ENCODE peak calls at places on chromosomes 1 and 21, in five cellular contexts. X is lower lobe of right lung, L is psoas muscle, F is kidney, P is breast epithelium. Z is an unnamed sample.
A peak's percentile ranks its signal among the peaks of the same experiment; 100 is the strongest.

GRCh38 chr1:223803211-223803610 is 42.5 kb downstream of the TP53BP2 start:
- DNase-seq in X (no peak), P (no peak), F (no peak), L (no peak), Z (no peak)

GRCh38 chr1:13687361-13687760 is 12.6 kb upstream of the PRDM2 start:
- DNase-seq in X (no peak), F (no peak), L (no peak), P (no peak), Z (no peak)

GRCh38 chr1:115428676-115429075 is 90.6 kb upstream of the NGF start:
- DNase-seq in L (no peak), X (no peak), F (no peak), P (no peak), Z (no peak)

GRCh38 chr1:186976700-186977099 is 148.0 kb downstream of the PLA2G4A start:
- DNase-seq in P (no peak), X (no peak), L (no peak), F (no peak), Z (no peak)

GRCh38 chr1:22132517-22133235 is 10.2 kb downstream of the WNT4 start:
- DNase-seq in F (no peak), P (no peak), L (peak; percentile 86), X (no peak), Z (no peak)

GRCh38 chr1:32786856-32787255 is 30.3 kb downstream of the YARS1 start:
- DNase-seq in F (no peak), X (no peak), L (no peak), P (no peak), Z (no peak)

GRCh38 chr1:108208724-108209404 is 8.7 kb upstream of the SLC25A24 start:
- DNase-seq in F (peak; percentile 46), P (no peak), X (no peak), L (peak; percentile 17), Z (no peak)

GRCh38 chr1:219298581-219299148 is 125.0 kb downstream of the LYPLAL1 start:
- DNase-seq in P (no peak), F (no peak), X (no peak), L (no peak), Z (no peak)

GRCh38 chr21:37375866-37376574 is 9.4 kb downstream of the DYRK1A start:
- DNase-seq in X (no peak), L (no peak), F (no peak), P (no peak), Z (no peak)

GRCh38 chr1:119547805-119548204 is 40.8 kb downstream of the HSD3B1 start:
- DNase-seq in F (no peak), L (no peak), P (no peak), X (no peak), Z (no peak)

GRCh38 chr1:48019714-48020315 is 22.6 kb upstream of the TRABD2B start:
- DNase-seq in F (peak; percentile 75), L (peak; percentile 89), P (peak; percentile 63), X (peak; percentile 53), Z (no peak)

GRCh38 chr21:27366846-27367245 is 400.0 kb upstream of the ADAMTS5 start:
- DNase-seq in F (no peak), L (no peak), P (no peak), X (no peak), Z (no peak)

GRCh38 chr1:244757091-244757939 is 78.1 kb upstream of the COX20 start:
- DNase-seq in X (no peak), F (no peak), L (no peak), P (no peak), Z (no peak)

GRCh38 chr1:2447274-2448097 is 28.6 kb upstream of the PLCH2 start:
- DNase-seq in P (no peak), F (no peak), L (no peak), X (no peak), Z (no peak)
- H3K4me1 ChIP-seq in P (no peaks in the 10 kb centered on the region), F (no peaks in the 10 kb centered on the region), L (peaks cover 3% of the 10 kb centered on the region), X (no peaks in the 10 kb centered on the region), Z (no peaks in the 10 kb centered on the region)

GRCh38 chr21:18951291-18952038 is 547.9 kb upstream of the TMPRSS15 start:
- DNase-seq in L (no peak), F (no peak), P (no peak), X (no peak), Z (no peak)

GRCh38 chr21:18950045-18950740 is 546.6 kb upstream of the TMPRSS15 start:
- DNase-seq in L (no peak), X (no peak), P (no peak), F (no peak), Z (no peak)

GRCh38 chr21:18959817-18960216 is 556.2 kb upstream of the TMPRSS15 start:
- DNase-seq in L (no peak), F (no peak), P (no peak), X (no peak), Z (no peak)

DNA sequence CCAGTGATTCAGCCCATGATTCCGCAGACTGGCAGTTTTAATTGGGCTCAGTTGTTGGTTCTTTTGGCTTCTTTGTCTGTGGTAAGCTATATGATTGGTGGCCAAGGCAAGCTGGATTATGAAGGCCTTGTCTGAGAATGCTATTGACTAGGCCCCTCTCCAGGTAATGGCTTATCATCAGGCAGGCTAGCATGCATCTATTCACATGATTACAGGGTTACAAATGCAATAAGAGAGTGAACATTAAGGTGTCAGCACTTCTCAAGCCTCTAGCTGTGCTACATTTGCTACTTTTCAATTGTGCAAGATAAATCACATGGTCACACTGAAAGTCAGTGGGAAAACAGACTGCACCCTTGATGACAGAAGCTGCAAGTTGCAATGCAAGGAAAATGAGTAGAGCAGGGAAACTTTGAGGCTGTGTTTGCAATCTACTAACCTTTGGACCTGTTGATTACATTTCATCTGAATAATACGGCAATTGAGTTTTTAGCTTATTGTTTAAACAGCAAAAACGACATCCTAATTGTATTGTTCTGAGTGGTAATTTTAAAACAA is 550.9 kb upstream of the TMPRSS15 start:
- DNase-seq in P (no peak), L (no peak), F (no peak), X (no peak), Z (peak; percentile 16)
- TF ChIP-seq CTCF in P (no peak), L (no peak), F (no peak), X (no peak), Z (no peak)

DNA sequence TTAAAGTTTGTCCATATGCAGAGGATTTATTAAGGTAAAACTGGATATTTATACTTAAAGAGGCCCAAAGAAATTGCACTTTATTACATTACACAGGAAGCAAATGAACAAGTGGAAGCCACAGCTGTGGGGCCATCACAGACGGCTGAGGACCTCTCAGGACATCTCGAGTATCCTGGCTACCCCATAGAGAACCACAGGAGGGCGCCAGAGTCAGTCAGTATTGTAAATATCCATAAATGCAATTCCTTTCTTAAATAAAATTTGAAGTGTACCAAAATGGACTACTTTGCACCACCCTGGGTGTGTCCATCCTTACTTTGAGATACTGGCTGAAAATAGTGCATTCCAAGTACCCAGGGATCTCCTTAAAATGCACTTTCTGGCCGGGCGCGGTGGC is 257.2 kb downstream of the MRPL39 start:
- DNase-seq in F (no peak), L (no peak), P (no peak), X (no peak), Z (no peak)
- H3K9me3 ChIP-seq in F (peaks cover 2% of the 10 kb centered on the region), L (no peaks in the 10 kb centered on the region), P (no peaks in the 10 kb centered on the region), X (no peaks in the 10 kb centered on the region), Z (peaks cover 14% of the 10 kb centered on the region)

GRCh38 chr1:67746299-67746698 is 61.3 kb downstream of the GADD45A start:
- DNase-seq in F (no peak), X (no peak), P (no peak), L (no peak), Z (no peak)
- H3K4me1 ChIP-seq in F (peaks cover 25% of the 10 kb centered on the region), X (peaks cover 31% of the 10 kb centered on the region), P (peaks cover 30% of the 10 kb centered on the region), L (peaks cover 38% of the 10 kb centered on the region), Z (peaks cover 37% of the 10 kb centered on the region)

DNA sequence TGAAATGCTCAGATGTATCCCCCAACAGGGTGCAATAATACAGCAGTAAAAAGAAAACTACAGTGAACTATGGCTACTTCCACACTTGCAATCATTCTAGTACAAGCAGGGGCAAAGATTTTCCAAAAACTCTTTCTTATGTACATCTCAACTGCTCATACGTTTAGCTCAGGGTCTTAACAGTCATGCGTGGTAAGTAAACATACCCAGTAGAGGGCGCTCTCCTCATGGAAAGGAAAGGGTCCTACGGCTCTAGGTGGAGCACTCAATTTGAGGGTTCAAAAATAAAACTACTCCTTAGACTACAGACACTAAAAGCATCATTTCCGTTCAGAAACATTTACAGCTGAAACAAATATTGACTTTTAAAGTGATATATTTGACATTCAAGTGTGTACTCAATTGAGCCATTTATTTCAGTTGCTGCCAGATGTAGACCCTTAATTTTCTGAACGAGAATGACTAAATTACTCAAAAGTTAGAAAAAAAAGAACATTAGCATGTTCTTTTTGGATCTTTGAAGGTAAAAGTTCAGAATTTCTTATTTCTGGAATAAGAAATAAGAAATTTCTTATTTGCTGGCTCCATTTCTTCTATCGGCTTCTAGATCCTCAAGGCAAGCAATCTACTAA is 143.4 kb downstream of the KCTD3 start:
- DNase-seq in P (no peak), F (no peak), X (no peak), L (no peak), Z (no peak)
- TF ChIP-seq CTCF in P (no peak), F (peak; percentile 7), X (peak; percentile 52), L (peak; percentile 14), Z (no peak)

GRCh38 chr1:40454873-40455272 is 4.6 kb downstream of the ZFP69B start:
- DNase-seq in X (no peak), P (no peak), F (no peak), L (no peak), Z (no peak)
- H3K9me3 ChIP-seq in X (peaks cover 66% of the 10 kb centered on the region), P (peaks cover 20% of the 10 kb centered on the region), F (peaks cover 10% of the 10 kb centered on the region), L (peaks cover 43% of the 10 kb centered on the region), Z (peaks cover 67% of the 10 kb centered on the region)

GRCh38 chr1:160125761-160126160 is 10.2 kb downstream of the ATP1A2 start:
- DNase-seq in P (no peak), X (no peak), F (peak; percentile 2), L (no peak), Z (no peak)
- H3K4me1 ChIP-seq in P (no peaks in the 10 kb centered on the region), X (peaks cover 5% of the 10 kb centered on the region), F (no peaks in the 10 kb centered on the region), L (peaks cover 88% of the 10 kb centered on the region), Z (no peaks in the 10 kb centered on the region)

GRCh38 chr1:54982739-54983138 is 2.3 kb downstream of the TMEM61 start:
- DNase-seq in X (no peak), F (peak; percentile 22), P (no peak), L (no peak), Z (no peak)
- TF ChIP-seq CTCF in X (no peak), F (no peak), P (no peak), L (no peak), Z (no peak)

Z was measured in mucosa of descending colon.